ENCODE peak calls at places on chromosomes 11 and 22, in six cellular contexts. M is RWPE1, K is A549, C is HFF-Myc, Q is glutamatergic neuron, B is GM10248. I is an unnamed sample.

GRCh38 chr11:120514541-120515121 is 3.1 kb downstream of the GRIK4 start:
- DNase-seq in K (no peak), Q (no peak), C (no peak), B (no peak), M (no peak), I (no peak)

GRCh38 chr11:108111126-108111525 is 10.2 kb upstream of the ACAT1 start:
- DNase-seq in C (no peak), M (no peak), B (no peak), K (no peak), Q (no peak), I (no peak)

GRCh38 chr11:118910309-118911112 is 15.2 kb downstream of the BCL9L start:
- DNase-seq in B (no peak), C (no peak), K (peak; percentile 75), M (peak; percentile 77), Q (peak; percentile 48), I (peak; percentile 94)

GRCh38 chr22:36327922-36328551 is 59.7 kb downstream of the MYH9 start:
- DNase-seq in M (no peak), C (no peak), K (no peak), Q (no peak), B (no peak), I (peak; percentile 94)

GRCh38 chr11:10113852-10114251 is 180.2 kb downstream of the SBF2 start:
- DNase-seq in Q (no peak), M (no peak), C (no peak), K (no peak), B (no peak), I (no peak)

GRCh38 chr22:40345801-40346177 is 511 bp upstream of the ADSL start:
- DNase-seq in K (no peak), B (peak; percentile 53), Q (peak; percentile 54), M (peak; percentile 18), C (no peak), I (peak; percentile 42)

GRCh38 chr11:12536566-12536965 is 137.7 kb upstream of the TEAD1 start:
- DNase-seq in M (no peak), C (no peak), K (no peak), Q (no peak), B (no peak), I (no peak)

GRCh38 chr11:104564921-104565580 is 333.2 kb downstream of the CASP12 start:
- DNase-seq in Q (no peak), M (no peak), C (no peak), B (no peak), K (no peak), I (no peak)

GRCh38 chr11:128929468-128929867 is 13.2 kb downstream of the TP53AIP1 start:
- DNase-seq in M (no peak), K (no peak), Q (no peak), C (no peak), B (peak; percentile 58), I (no peak)

GRCh38 chr11:69545976-69546617 is 64.6 kb downstream of the LINC01488 start:
- DNase-seq in K (no peak), C (no peak), Q (no peak), B (no peak), M (no peak), I (no peak)

GRCh38 chr11:125772834-125773505 is 5.7 kb downstream of the PATE2 start:
- DNase-seq in M (peak; percentile 5), C (no peak), Q (no peak), B (no peak), K (no peak), I (peak; percentile 60)

DNA sequence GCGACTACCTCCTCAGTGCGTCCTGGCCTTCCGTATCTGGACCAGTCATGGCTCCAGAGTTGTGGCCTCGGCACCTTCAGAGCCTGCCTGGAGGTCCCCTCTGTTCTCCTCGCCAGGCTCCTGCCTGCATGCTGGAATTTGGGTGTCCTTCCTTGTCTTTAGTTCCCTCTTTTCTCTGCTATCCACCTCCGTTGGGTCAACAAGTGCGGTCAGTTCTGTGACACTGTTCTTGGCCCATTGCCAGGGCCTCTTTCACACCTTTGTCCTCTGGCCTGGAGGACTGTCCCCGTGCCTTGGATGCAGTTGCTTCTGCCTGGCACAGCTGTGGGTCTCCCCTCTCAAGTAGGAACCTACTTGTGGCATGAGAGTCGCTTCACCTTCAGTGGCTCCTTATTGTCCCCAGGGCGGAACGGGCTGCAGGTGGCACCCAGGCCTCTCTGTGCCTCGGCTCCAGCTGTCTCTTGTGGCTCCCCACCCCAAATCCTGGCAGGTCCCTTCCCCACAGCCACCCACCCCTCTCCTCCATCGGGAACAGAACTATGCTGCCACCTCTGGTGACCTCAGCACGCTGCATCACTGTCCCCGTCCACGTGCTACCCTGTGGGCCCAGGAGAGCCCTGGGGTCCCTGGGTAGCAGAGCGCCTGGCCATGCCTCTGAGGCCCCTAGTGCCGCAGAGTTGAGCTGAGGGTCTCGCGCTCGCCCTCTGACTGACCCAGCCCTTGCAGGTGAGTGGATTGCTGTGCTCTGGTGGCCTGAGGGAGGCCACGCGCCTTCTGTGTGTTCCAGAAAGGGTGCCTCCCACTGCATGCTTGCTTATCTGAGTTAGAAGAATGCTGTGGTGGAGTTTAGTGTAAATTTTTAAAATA is 4.7 kb downstream of the DGCR8 start:
- DNase-seq in B (no peak), M (no peak), K (no peak), C (no peak), Q (peak; percentile 74), I (peak; percentile 12)
- TF ChIP-seq CTCF in B (peak; percentile 30), M (peak; percentile 46), K (peak; percentile 16), C (peak; percentile 38), Q (peak; percentile 63), I (peak; percentile 34)

GRCh38 chr22:33467718-33468117 is 409.5 kb upstream of the SYN3 start:
- DNase-seq in C (peak; percentile 14), B (no peak), M (no peak), Q (no peak), K (no peak), I (peak; percentile 26)
- TF ChIP-seq CTCF in C (peak; percentile 41), B (no peak), M (no peak), Q (no peak), K (no peak), I (peak; percentile 45)

GRCh38 chr22:30640361-30640760 is 4.8 kb downstream of the SLC35E4 start:
- DNase-seq in B (no peak), K (no peak), C (no peak), M (no peak), Q (no peak), I (no peak)

GRCh38 chr22:30634477-30635233 is 926 bp upstream of the SLC35E4 start:
- DNase-seq in Q (peak; percentile 94), K (peak; percentile 86), C (peak; percentile 73), B (peak; percentile 92), M (peak; percentile 85), I (peak; percentile 91)

GRCh38 chr22:30636226-30637077 is 871 bp downstream of the SLC35E4 start:
- DNase-seq in C (no peak), K (peak; percentile 15), Q (no peak), M (no peak), B (no peak), I (no peak)

GRCh38 chr22:30637701-30638114 is 2.1 kb downstream of the SLC35E4 start:
- DNase-seq in C (no peak), M (no peak), B (no peak), Q (no peak), K (no peak), I (no peak)

GRCh38 chr22:30635273-30636225 is at the start of gene SLC35E4:
- DNase-seq in K (peak; percentile 86), B (peak; percentile 95), C (peak; percentile 61), M (peak; percentile 84), Q (peak; percentile 97), I (peak; percentile 93)
- TF ChIP-seq CTCF in K (no peak), B (no peak), C (peak; percentile 30), M (no peak), Q (no peak), I (no peak)

DNA sequence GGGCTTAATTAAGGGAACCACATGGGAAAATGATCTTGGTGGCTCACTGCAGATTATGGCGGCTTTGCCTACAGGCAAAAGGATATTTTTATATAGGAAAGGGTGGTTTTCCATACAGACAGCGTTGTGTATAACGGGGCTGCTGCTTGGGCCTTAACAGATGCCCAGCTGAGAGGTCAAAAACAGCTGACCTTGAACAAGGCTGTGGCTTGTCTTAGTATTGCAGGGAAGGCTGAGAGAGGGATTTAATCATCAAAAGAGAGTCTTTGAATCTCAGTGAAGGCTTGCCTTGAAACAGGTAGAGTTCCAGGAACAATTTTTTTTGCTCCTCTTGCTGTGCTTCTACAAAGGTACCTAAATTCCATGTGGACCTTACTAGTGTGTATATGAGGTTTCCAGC is 301.6 kb upstream of the C11orf87 start:
- DNase-seq in M (no peak), K (no peak), Q (no peak), C (no peak), B (no peak), I (peak; percentile 56)
- TF ChIP-seq CTCF in M (no peak), K (no peak), Q (no peak), C (no peak), B (no peak), I (peak; percentile 19)

DNA sequence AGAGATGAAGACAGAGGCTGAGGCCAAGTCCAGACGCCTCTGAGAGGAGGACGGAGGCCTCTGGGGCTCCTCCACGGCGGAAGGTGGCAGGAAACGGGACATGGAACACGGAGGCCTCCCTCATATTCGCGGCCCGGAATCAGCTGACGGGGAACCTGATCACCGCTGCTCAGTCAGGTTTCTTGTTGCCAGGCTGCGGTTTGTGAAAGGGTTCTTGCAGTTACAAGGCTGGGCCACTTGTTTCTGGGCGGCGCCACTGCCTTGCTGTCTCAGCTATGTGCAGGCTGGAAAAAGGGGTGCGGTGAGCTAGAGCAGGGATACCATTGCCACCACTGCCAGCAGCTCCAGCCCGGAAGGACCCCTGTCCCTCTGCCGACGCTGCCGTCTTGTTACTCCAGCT is 10.0 kb upstream of the MMP1 start:
- DNase-seq in K (peak; percentile 75), Q (peak; percentile 59), C (no peak), M (no peak), B (no peak), I (peak; percentile 64)
- TF ChIP-seq CTCF in K (peak; percentile 47), Q (peak; percentile 55), C (no peak), M (no peak), B (no peak), I (peak; percentile 59)